ENCODE peak calls at places on chromosomes 3 and 15, in five cellular contexts. Q is uterus, N is astrocyte, A is tibial nerve, V is neural crest cell. L is an unnamed sample.

GRCh38 chr15:44588541-44588940 is 51.6 kb downstream of the EIF3J start:
- DNase-seq in Q (no peak), V (no peak), N (no peak), A (no peak), L (no peak)

GRCh38 chr3:149015383-149015782 is 24.0 kb downstream of the GYG1 start:
- DNase-seq in Q (no peak), N (no peak), V (no peak), A (no peak), L (no peak)

GRCh38 chr15:41585140-41586047 is 26.4 kb downstream of the TYRO3 start:
- DNase-seq in A (no peak), N (peak), V (peak), Q (peak), L (no peak)

GRCh38 chr15:77112819-77113569 is 42.1 kb upstream of the TSPAN3 start:
- DNase-seq in Q (no peak), V (no peak), A (no peak), N (no peak), L (no peak)

GRCh38 chr15:39426552-39427532 is 154.0 kb upstream of the THBS1 start:
- DNase-seq in N (peak), V (no peak), Q (no peak), A (peak), L (peak)

GRCh38 chr15:51848811-51849210 is 19.4 kb downstream of the TMOD3 start:
- DNase-seq in Q (no peak), N (no peak), A (no peak), V (no peak), L (no peak)

GRCh38 chr3:38349684-38350359 is 3.2 kb downstream of the XYLB start:
- DNase-seq in A (no peak), Q (no peak), V (no peak), N (peak), L (no peak)

GRCh38 chr3:193742628-193743027 is 149.6 kb downstream of the OPA1 start:
- DNase-seq in A (no peak), V (no peak), Q (no peak), N (no peak), L (peak)

GRCh38 chr3:54969652-54970051 is 41.8 kb upstream of the LRTM1 start:
- DNase-seq in A (no peak), N (peak), Q (no peak), V (no peak), L (no peak)

GRCh38 chr3:131396170-131396569 is 14.6 kb downstream of the NUDT16 start:
- DNase-seq in N (no peak), V (no peak), Q (no peak), A (peak), L (no peak)

GRCh38 chr15:48580736-48581135 is 64.8 kb downstream of the FBN1 start:
- DNase-seq in A (no peak), Q (no peak), V (no peak), N (no peak), L (no peak)

GRCh38 chr3:100740207-100740606 is 30.9 kb downstream of the TFG start:
- DNase-seq in A (no peak), V (no peak), Q (no peak), N (no peak), L (no peak)

DNA sequence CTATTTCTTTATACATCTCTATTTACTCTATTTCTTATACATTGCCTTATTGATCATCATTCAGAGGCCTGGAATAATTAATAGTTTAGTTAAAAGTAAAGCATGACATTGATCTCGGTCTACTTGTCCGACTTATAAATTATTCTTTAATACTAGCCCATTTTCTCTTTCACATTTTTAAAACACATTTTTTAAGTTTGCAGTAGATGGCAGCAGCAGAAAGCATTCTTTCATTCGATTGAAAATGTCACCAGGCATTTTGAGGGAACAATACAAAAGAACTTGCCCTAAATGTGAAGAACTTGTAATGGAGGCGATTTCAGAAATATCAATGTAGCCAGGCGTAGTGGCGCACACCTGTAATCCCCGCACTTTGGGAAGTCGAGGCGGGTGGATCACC is 15.5 kb upstream of the MAP3K13 start:
- DNase-seq in N (no peak), V (no peak), Q (no peak), A (no peak), L (no peak)
- TF ChIP-seq CTCF in N (no peak), V (no peak), Q (no peak), A (no peak), L (no peak)

GRCh38 chr3:32334675-32335074 is 57.0 kb upstream of the CMTM7 start:
- DNase-seq in V (no peak), A (no peak), N (no peak), Q (no peak), L (peak)
- TF ChIP-seq CTCF in V (peak), A (no peak), N (no peak), Q (no peak), L (peak)

GRCh38 chr3:184805351-184806038 is 6.5 kb upstream of the VPS8 start:
- DNase-seq in N (no peak), Q (no peak), A (no peak), V (no peak), L (no peak)

GRCh38 chr3:184806567-184807271 is 5.2 kb upstream of the VPS8 start:
- DNase-seq in A (no peak), Q (no peak), V (no peak), N (no peak), L (no peak)

GRCh38 chr3:184811034-184811433 is 932 bp upstream of the VPS8 start:
- DNase-seq in V (no peak), Q (no peak), A (no peak), N (no peak), L (no peak)

GRCh38 chr3:184807549-184807948 is 4.4 kb upstream of the VPS8 start:
- DNase-seq in V (no peak), A (no peak), N (no peak), Q (no peak), L (no peak)

GRCh38 chr3:184808021-184808420 is 3.9 kb upstream of the VPS8 start:
- DNase-seq in A (no peak), V (peak), Q (no peak), N (no peak), L (no peak)
- TF ChIP-seq CTCF in A (no peak), V (peak), Q (no peak), N (no peak), L (no peak)

DNA sequence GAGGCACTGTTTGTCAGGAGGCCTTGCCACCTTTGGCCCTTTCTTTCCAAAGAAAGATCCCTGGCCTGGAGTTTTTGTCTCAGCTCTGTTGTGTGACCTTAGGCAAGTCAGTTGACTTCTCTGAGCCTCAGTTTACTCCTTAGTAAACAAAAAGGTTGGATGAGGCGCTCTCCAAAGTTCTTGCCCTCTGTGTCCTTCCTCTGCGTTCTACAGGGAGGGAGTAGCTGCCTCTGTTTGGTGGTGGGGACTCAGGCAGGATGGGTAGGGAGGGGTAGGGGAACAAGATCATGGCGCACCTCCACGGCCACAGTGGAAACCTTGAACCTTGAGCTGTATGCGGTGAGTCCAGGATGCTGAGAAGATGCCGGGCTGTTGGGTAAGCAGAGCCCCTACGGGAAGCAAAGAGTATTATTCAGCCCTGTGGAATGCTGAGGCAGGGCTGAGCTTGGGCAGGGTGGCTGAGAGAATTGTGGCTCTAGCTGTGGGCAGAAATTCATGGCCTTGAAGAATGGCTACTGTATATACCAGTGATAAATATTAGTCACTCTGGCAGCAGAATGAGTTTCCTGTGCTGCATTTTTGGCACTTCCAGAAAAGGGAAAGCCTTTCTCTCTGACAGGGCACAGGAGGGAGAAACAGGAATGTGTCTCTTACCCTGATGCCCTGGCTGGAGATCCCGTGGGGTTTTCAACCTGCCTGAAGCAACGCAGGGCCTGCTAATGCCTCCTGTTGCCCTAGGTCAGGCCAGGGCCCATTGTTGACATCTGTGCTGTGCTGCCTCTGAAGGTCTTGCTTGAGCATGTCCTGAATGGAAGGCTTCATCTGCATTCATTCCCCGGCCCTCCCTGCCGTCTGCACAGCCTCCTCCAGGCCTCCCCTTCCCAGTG is 39.9 kb downstream of the SMAD3 start:
- DNase-seq in Q (peak), A (no peak), N (peak), V (no peak), L (no peak)
- TF ChIP-seq CTCF in Q (peak), A (no peak), N (no peak), V (no peak), L (no peak)

GRCh38 chr3:13584901-13585300 is 36.0 kb downstream of the FBLN2 start:
- DNase-seq in A (no peak), Q (no peak), V (no peak), N (no peak), L (no peak)
- TF ChIP-seq CTCF in A (no peak), Q (no peak), V (no peak), N (no peak), L (no peak)

L was measured in GM10248.